ENCODE peak calls at places on chromosome 14, in four cellular contexts. One of them, this sample, is unnamed.
A peak's percentile ranks its signal among the peaks of the same experiment; 100 is the strongest.

GRCh38 chr14:95245334-95245733 is 74.4 kb downstream of the CLMN start:
- DNase-seq in stimulated activated CD8-positive, alpha-beta memory T cell treated with anti-CD3 and anti-CD28 coated beads, Interleukin-7, amount 100 ng/mL, for 1 hour: no peak
- DNase-seq in type B pancreatic cell: no peak
- DNase-seq in ACHN: no peak
- DNase-seq in this sample: no peak

GRCh38 chr14:23252420-23253333 is 14.9 kb downstream of the RNF212B start:
- DNase-seq in stimulated activated CD8-positive, alpha-beta memory T cell treated with anti-CD3 and anti-CD28 coated beads, Interleukin-7, amount 100 ng/mL, for 1 hour: no peak
- DNase-seq in type B pancreatic cell: no peak
- DNase-seq in ACHN: no peak
- DNase-seq in this sample: no peak

GRCh38 chr14:33791971-33792370 is 158.9 kb downstream of the EGLN3 start:
- DNase-seq in stimulated activated CD8-positive, alpha-beta memory T cell treated with anti-CD3 and anti-CD28 coated beads, Interleukin-7, amount 100 ng/mL, for 1 hour: no peak
- DNase-seq in type B pancreatic cell: no peak
- DNase-seq in ACHN: no peak
- DNase-seq in this sample: no peak

GRCh38 chr14:105095236-105095805 is 30.1 kb upstream of the GPR132 start:
- DNase-seq in stimulated activated CD8-positive, alpha-beta memory T cell treated with anti-CD3 and anti-CD28 coated beads, Interleukin-7, amount 100 ng/mL, for 1 hour: no peak
- DNase-seq in type B pancreatic cell: no peak
- DNase-seq in ACHN: no peak
- DNase-seq in this sample: no peak

GRCh38 chr14:31596691-31597090 is 35.5 kb downstream of the NUBPL start:
- DNase-seq in stimulated activated CD8-positive, alpha-beta memory T cell treated with anti-CD3 and anti-CD28 coated beads, Interleukin-7, amount 100 ng/mL, for 1 hour: no peak
- DNase-seq in type B pancreatic cell: no peak
- DNase-seq in ACHN: no peak
- DNase-seq in this sample: no peak

GRCh38 chr14:99035712-99036593 is 236.0 kb downstream of the BCL11B start:
- DNase-seq in stimulated activated CD8-positive, alpha-beta memory T cell treated with anti-CD3 and anti-CD28 coated beads, Interleukin-7, amount 100 ng/mL, for 1 hour: no peak
- DNase-seq in type B pancreatic cell: no peak
- DNase-seq in ACHN: peak; percentile 81
- DNase-seq in this sample: no peak

GRCh38 chr14:59595071-59595470 is 18.5 kb upstream of the CCDC175 start:
- DNase-seq in stimulated activated CD8-positive, alpha-beta memory T cell treated with anti-CD3 and anti-CD28 coated beads, Interleukin-7, amount 100 ng/mL, for 1 hour: no peak
- DNase-seq in type B pancreatic cell: no peak
- DNase-seq in ACHN: no peak
- DNase-seq in this sample: no peak

GRCh38 chr14:81323621-81324400 is 76.3 kb downstream of the STON2 start:
- DNase-seq in stimulated activated CD8-positive, alpha-beta memory T cell treated with anti-CD3 and anti-CD28 coated beads, Interleukin-7, amount 100 ng/mL, for 1 hour: no peak
- DNase-seq in type B pancreatic cell: no peak
- DNase-seq in ACHN: peak; percentile 77
- DNase-seq in this sample: peak; percentile 32

GRCh38 chr14:31297701-31298344 is 90.2 kb upstream of the HECTD1 start:
- DNase-seq in stimulated activated CD8-positive, alpha-beta memory T cell treated with anti-CD3 and anti-CD28 coated beads, Interleukin-7, amount 100 ng/mL, for 1 hour: no peak
- DNase-seq in type B pancreatic cell: no peak
- DNase-seq in ACHN: no peak
- DNase-seq in this sample: no peak

GRCh38 chr14:98685725-98686124 is 586.3 kb downstream of the BCL11B start:
- DNase-seq in stimulated activated CD8-positive, alpha-beta memory T cell treated with anti-CD3 and anti-CD28 coated beads, Interleukin-7, amount 100 ng/mL, for 1 hour: no peak
- DNase-seq in type B pancreatic cell: no peak
- DNase-seq in ACHN: no peak
- DNase-seq in this sample: no peak

GRCh38 chr14:99907761-99908652 is 114.8 kb downstream of the EML1 start:
- DNase-seq in stimulated activated CD8-positive, alpha-beta memory T cell treated with anti-CD3 and anti-CD28 coated beads, Interleukin-7, amount 100 ng/mL, for 1 hour: no peak
- DNase-seq in type B pancreatic cell: no peak
- DNase-seq in ACHN: no peak
- DNase-seq in this sample: no peak

GRCh38 chr14:65104791-65105190 is 2.5 kb upstream of the MAX start:
- DNase-seq in stimulated activated CD8-positive, alpha-beta memory T cell treated with anti-CD3 and anti-CD28 coated beads, Interleukin-7, amount 100 ng/mL, for 1 hour: no peak
- DNase-seq in type B pancreatic cell: no peak
- DNase-seq in ACHN: no peak
- DNase-seq in this sample: no peak